ENCODE peak calls at places on chromosome 4, in six cellular contexts. K is NB4, C is AG09309, G is AG04450, L is left lung, M is ascending aorta. I is an unnamed sample.

GRCh38 chr4:179307297-179308136 is 1865.3 kb upstream of the AGA start:
- DNase-seq in K (peak), C (no peak), G (peak), L (no peak), M (no peak), I (peak)

GRCh38 chr4:167428172-167428571 is 193.9 kb upstream of the SPOCK3 start:
- DNase-seq in K (no peak), C (no peak), G (no peak), L (no peak), M (no peak), I (no peak)

GRCh38 chr4:8540072-8540471 is 40.1 kb upstream of the GPR78 start:
- DNase-seq in K (no peak), C (no peak), G (no peak), L (peak), M (no peak), I (no peak)

GRCh38 chr4:6991771-6992557 is 51.2 kb upstream of the TADA2B start:
- DNase-seq in K (peak), C (peak), G (peak), L (no peak), M (no peak), I (no peak)

GRCh38 chr4:5711479-5712184 is 631 bp downstream of the EVC start:
- DNase-seq in K (no peak), C (no peak), G (no peak), L (no peak), M (no peak), I (no peak)

GRCh38 chr4:74117024-74117534 is 18.1 kb upstream of the CXCL2 start:
- DNase-seq in K (no peak), C (peak), G (peak), L (peak), M (peak), I (peak)

GRCh38 chr4:94410678-94411206 is 41.0 kb upstream of the PDLIM5 start:
- DNase-seq in K (peak), C (no peak), G (no peak), L (no peak), M (peak), I (no peak)

GRCh38 chr4:173527103-173527876 is 2.7 kb downstream of the HAND2 start:
- DNase-seq in K (no peak), C (no peak), G (no peak), L (no peak), M (no peak), I (no peak)

GRCh38 chr4:66575024-66575696 is 904.9 kb upstream of the EPHA5 start:
- DNase-seq in K (no peak), C (no peak), G (no peak), L (no peak), M (no peak), I (peak)

GRCh38 chr4:118173956-118174355 is 139.7 kb downstream of the NDST3 start:
- DNase-seq in K (peak), C (peak), G (peak), L (no peak), M (no peak), I (no peak)

GRCh38 chr4:140028676-140029407 is 125.1 kb downstream of the MAML3 start:
- DNase-seq in K (no peak), C (no peak), G (no peak), L (no peak), M (no peak), I (no peak)

GRCh38 chr4:84849051-84849640 is 117.3 kb downstream of the WDFY3 start:
- DNase-seq in K (no peak), C (no peak), G (no peak), L (no peak), M (no peak), I (no peak)

GRCh38 chr4:120731561-120731960 is 191.0 kb downstream of the PRDM5 start:
- DNase-seq in K (no peak), C (no peak), G (no peak), L (no peak), M (no peak), I (no peak)

GRCh38 chr4:48262926-48263325 is 6.7 kb downstream of the TEC start:
- DNase-seq in K (peak), C (no peak), G (no peak), L (no peak), M (no peak), I (no peak)

GRCh38 chr4:127708985-127709384 is 21.2 kb upstream of the SLC25A31 start:
- DNase-seq in K (no peak), C (no peak), G (peak), L (no peak), M (no peak), I (peak)

GRCh38 chr4:106671711-106672110 is 303.1 kb upstream of the GIMD1 start:
- DNase-seq in K (no peak), C (no peak), G (no peak), L (no peak), M (no peak), I (no peak)

GRCh38 chr4:147851135-147851534 is 119.2 kb downstream of the ARHGAP10 start:
- DNase-seq in K (no peak), C (no peak), G (no peak), L (no peak), M (no peak), I (no peak)

GRCh38 chr4:6245246-6246169 is 24.1 kb upstream of the WFS1 start:
- DNase-seq in K (no peak), C (no peak), G (no peak), L (no peak), M (no peak), I (no peak)

GRCh38 chr4:142095886-142096605 is 459.7 kb downstream of the IL15 start:
- DNase-seq in K (no peak), C (peak), G (peak), L (no peak), M (no peak), I (peak)

GRCh38 chr4:32268949-32269348 is 1548.8 kb downstream of the PCDH7 start:
- DNase-seq in K (no peak), C (no peak), G (no peak), L (no peak), M (no peak), I (no peak)

GRCh38 chr4:7315286-7315685 is 119.4 kb downstream of the PSAPL1 start:
- DNase-seq in K (no peak), C (no peak), G (no peak), L (no peak), M (no peak), I (no peak)

GRCh38 chr4:637536-637935 is 12.2 kb downstream of the PDE6B start:
- DNase-seq in K (no peak), C (no peak), G (no peak), L (no peak), M (no peak), I (no peak)

GRCh38 chr4:33031328-33031727 is 2311.2 kb downstream of the PCDH7 start:
- DNase-seq in K (no peak), C (no peak), G (no peak), L (no peak), M (no peak), I (no peak)

GRCh38 chr4:179804440-179804839 is 2362.2 kb upstream of the AGA start:
- DNase-seq in K (no peak), C (no peak), G (no peak), L (no peak), M (no peak), I (peak)

GRCh38 chr4:185256444-185256843 is 47.0 kb downstream of the SNX25 start:
- DNase-seq in K (no peak), C (no peak), G (no peak), L (no peak), M (no peak), I (no peak)

GRCh38 chr4:95204873-95205272 is 343.9 kb downstream of the UNC5C start:
- DNase-seq in K (no peak), C (no peak), G (no peak), L (no peak), M (no peak), I (peak)

GRCh38 chr4:6898763-6899162 is 10.9 kb upstream of the TBC1D14 start:
- DNase-seq in K (no peak), C (no peak), G (no peak), L (no peak), M (no peak), I (no peak)

GRCh38 chr4:57854748-57855147 is 744.6 kb upstream of the IGFBP7 start:
- DNase-seq in K (no peak), C (no peak), G (no peak), L (no peak), M (no peak), I (no peak)

GRCh38 chr4:158172558-158173258 is at the start of gene GASK1B:
- DNase-seq in K (peak), C (no peak), G (peak), L (peak), M (no peak), I (peak)

GRCh38 chr4:21411086-21411485 is 537.5 kb downstream of the KCNIP4 start:
- DNase-seq in K (no peak), C (no peak), G (no peak), L (no peak), M (no peak), I (no peak)

GRCh38 chr4:42519803-42520417 is 122.6 kb downstream of the SHISA3 start:
- DNase-seq in K (peak), C (peak), G (peak), L (no peak), M (no peak), I (peak)

GRCh38 chr4:145847764-145848163 is 90.9 kb downstream of the ZNF827 start:
- DNase-seq in K (no peak), C (no peak), G (no peak), L (no peak), M (no peak), I (no peak)

GRCh38 chr4:154036856-154037255 is 248.0 kb upstream of the SFRP2 start:
- DNase-seq in K (no peak), C (no peak), G (no peak), L (no peak), M (no peak), I (no peak)
- TF ChIP-seq CTCF in K (no peak), C (no peak), G (no peak), L (no peak), M (no peak), I (no peak)

GRCh38 chr4:52670121-52670520 is 11.0 kb upstream of the USP46 start:
- DNase-seq in K (no peak), C (no peak), G (no peak), L (no peak), M (no peak), I (no peak)

GRCh38 chr4:52664479-52664878 is 5.4 kb upstream of the USP46 start:
- DNase-seq in K (no peak), C (no peak), G (no peak), L (no peak), M (no peak), I (no peak)

GRCh38 chr4:52661966-52662705 is 3.0 kb upstream of the USP46 start:
- DNase-seq in K (no peak), C (no peak), G (no peak), L (no peak), M (no peak), I (no peak)

GRCh38 chr4:52660643-52661042 is 1.5 kb upstream of the USP46 start:
- DNase-seq in K (peak), C (no peak), G (no peak), L (no peak), M (no peak), I (no peak)

GRCh38 chr4:52665592-52665991 is 6.5 kb upstream of the USP46 start:
- DNase-seq in K (peak), C (no peak), G (no peak), L (no peak), M (no peak), I (no peak)
- TF ChIP-seq CTCF in K (no peak), C (peak), G (peak), L (no peak), M (no peak), I (no peak)

GRCh38 chr4:113248320-113248719 is 198.9 kb downstream of the ANK2 start:
- DNase-seq in K (peak), C (no peak), G (no peak), L (no peak), M (no peak), I (peak)
- TF ChIP-seq CTCF in K (peak), C (peak), G (no peak), L (no peak), M (no peak), I (no peak)

GRCh38 chr4:81508786-81509574 is 37.3 kb upstream of the RASGEF1B start:
- DNase-seq in K (peak), C (no peak), G (no peak), L (no peak), M (no peak), I (no peak)
- TF ChIP-seq CTCF in K (no peak), C (no peak), G (no peak), L (no peak), M (no peak), I (no peak)

DNA sequence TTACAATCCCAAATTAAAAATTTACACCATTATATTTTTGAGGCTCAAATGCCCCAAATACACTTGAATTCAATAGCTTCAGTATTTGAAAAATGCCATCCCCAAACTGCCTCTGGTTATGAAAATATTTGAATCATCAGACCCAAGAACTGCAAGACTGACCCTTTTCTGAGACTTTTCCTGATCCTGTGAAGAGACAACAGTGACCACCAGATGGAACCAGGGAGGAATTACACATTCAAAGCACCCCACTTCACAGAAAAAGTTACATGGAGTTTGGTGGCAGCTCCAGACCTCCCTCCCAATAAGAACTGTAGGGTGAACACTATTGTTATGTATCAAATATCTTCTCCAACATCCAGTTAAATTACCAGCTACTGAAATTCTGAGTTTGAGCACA is 44.0 kb upstream of the SCD5 start:
- DNase-seq in K (peak), C (no peak), G (no peak), L (no peak), M (no peak), I (no peak)
- TF ChIP-seq CTCF in K (peak), C (peak), G (peak), L (no peak), M (no peak), I (no peak)

DNA sequence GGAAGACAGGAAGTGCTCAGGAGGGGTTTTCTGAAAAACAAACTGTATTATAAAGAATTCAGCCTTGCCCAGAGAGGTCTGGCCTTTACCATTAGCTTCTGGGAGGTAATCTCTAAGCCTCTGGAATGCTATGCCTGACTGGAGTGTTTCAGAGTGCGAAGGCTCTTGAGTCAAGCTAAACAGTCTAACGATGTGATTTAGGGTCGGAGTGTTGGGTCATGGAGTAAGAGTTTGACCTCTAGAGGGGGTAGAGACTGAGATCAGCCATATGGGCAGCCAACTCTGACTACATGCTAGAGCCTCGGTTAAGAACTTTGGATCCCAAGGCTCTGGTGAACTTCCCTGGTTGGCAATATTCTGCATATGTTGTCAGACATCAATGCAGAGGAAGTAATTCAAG is 15.0 kb downstream of the BOD1L1 start:
- DNase-seq in K (no peak), C (no peak), G (no peak), L (no peak), M (no peak), I (no peak)
- TF ChIP-seq CTCF in K (no peak), C (no peak), G (no peak), L (no peak), M (no peak), I (no peak)

GRCh38 chr4:165375465-165375864 is 3.3 kb upstream of the CPE start:
- DNase-seq in K (no peak), C (no peak), G (no peak), L (no peak), M (no peak), I (no peak)

GRCh38 chr4:165378398-165378762 is 428 bp upstream of the CPE start:
- DNase-seq in K (no peak), C (no peak), G (no peak), L (no peak), M (no peak), I (no peak)

GRCh38 chr4:165381821-165382373 is 3.1 kb downstream of the CPE start:
- DNase-seq in K (no peak), C (no peak), G (no peak), L (no peak), M (no peak), I (no peak)

GRCh38 chr4:165379662-165380061 is 854 bp downstream of the CPE start:
- DNase-seq in K (no peak), C (no peak), G (no peak), L (no peak), M (no peak), I (no peak)

DNA sequence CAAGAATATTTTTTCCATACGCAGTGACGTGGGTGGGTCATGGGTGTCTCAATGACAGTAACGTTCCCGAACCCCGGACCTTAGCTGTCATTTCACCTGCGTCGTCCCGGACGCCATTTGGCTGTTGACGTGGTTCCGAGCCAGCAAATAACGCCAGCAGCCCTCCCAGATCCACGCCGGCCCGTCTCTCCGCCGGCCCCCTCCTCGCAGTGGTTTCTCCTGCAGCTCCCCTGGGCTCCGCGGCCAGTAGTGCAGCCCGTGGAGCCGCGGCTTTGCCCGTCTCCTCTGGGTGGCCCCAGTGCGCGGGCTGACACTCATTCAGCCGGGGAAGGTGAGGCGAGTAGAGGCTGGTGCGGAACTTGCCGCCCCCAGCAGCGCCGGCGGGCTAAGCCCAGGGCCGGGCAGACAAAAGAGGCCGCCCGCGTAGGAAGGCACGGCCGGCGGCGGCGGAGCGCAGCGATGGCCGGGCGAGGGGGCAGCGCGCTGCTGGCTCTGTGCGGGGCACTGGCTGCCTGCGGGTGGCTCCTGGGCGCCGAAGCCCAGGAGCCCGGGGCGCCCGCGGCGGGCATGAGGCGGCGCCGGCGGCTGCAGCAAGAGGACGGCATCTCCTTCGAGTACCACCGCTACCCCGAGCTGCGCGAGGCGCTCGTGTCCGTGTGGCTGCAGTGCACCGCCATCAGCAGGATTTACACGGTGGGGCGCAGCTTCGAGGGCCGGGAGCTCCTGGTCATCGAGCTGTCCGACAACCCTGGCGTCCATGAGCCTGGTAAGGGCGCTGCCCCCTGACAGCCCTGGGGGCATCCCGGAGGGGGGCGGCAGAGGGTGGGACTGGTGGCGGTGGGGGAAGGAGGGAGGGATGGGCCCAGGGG is at the start of gene CPE:
- DNase-seq in K (peak), C (no peak), G (no peak), L (peak), M (peak), I (peak)
- TF ChIP-seq CTCF in K (no peak), C (peak), G (peak), L (peak), M (peak), I (peak)

GRCh38 chr4:4413373-4413725 is 26.4 kb downstream of the NSG1 start:
- DNase-seq in K (no peak), C (no peak), G (no peak), L (no peak), M (no peak), I (no peak)
- TF ChIP-seq CTCF in K (no peak), C (no peak), G (no peak), L (no peak), M (no peak), I (no peak)

GRCh38 chr4:52861879-52862604 is at the start of gene RASL11B:
- DNase-seq in K (peak), C (no peak), G (no peak), L (peak), M (peak), I (peak)
- TF ChIP-seq CTCF in K (no peak), C (no peak), G (no peak), L (peak), M (no peak), I (no peak)

DNA sequence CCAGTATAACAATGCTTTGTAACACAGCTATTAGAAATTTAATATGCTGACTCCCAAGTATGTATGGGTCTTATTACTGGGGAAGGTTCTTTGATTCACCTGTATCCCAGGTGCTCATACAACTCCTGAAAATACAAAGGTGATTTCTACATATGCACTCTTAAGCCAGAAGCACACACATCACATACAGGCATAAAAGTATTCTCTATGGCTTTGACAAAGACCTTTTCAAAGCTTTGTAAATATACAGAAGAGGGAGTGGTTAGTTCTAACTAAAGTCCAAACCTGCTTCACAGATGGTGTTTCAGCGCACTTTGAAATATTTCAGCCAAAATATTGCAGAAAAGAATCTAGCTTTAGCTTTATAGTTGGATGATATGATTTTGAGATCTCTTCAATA is 191.4 kb downstream of the SNCA start:
- DNase-seq in K (no peak), C (no peak), G (no peak), L (no peak), M (no peak), I (no peak)
- TF ChIP-seq CTCF in K (no peak), C (no peak), G (no peak), L (no peak), M (no peak), I (no peak)